ENCODE peak calls at places on chromosome 6, in five cellular contexts. G is progenitor cell of endocrine pancreas, T is GM23338, L is colonic mucosa, F is PC-3. A is an unnamed sample.

GRCh38 chr6:15754035-15754705 is 91.3 kb upstream of the DTNBP1 start:
- DNase-seq in L (no peak), F (peak), G (no peak), T (peak), A (no peak)

GRCh38 chr6:143368426-143368825 is 82.1 kb downstream of the ADAT2 start:
- DNase-seq in F (peak), G (no peak), L (no peak), T (no peak), A (peak)

GRCh38 chr6:90144396-90144795 is 152.2 kb downstream of the BACH2 start:
- DNase-seq in L (no peak), G (no peak), T (no peak), F (peak), A (peak)

GRCh38 chr6:161079566-161080262 is 88.1 kb downstream of the MAP3K4 start:
- DNase-seq in L (no peak), T (no peak), F (peak), G (no peak), A (no peak)

GRCh38 chr6:161273356-161273751 is 507 bp downstream of the AGPAT4 start:
- DNase-seq in G (no peak), L (no peak), F (peak), T (no peak), A (peak)

GRCh38 chr6:43722920-43723565 is 35.5 kb upstream of the MRPS18A start:
- DNase-seq in G (no peak), T (no peak), F (no peak), L (no peak), A (no peak)

GRCh38 chr6:113707194-113707593 is 150.0 kb upstream of the MARCKS start:
- DNase-seq in G (no peak), L (no peak), F (no peak), T (peak), A (no peak)

GRCh38 chr6:156832166-156832743 is 55.1 kb downstream of the ARID1B start:
- DNase-seq in G (no peak), T (no peak), L (no peak), F (peak), A (peak)

GRCh38 chr6:47308674-47309325 is 905 bp downstream of the TNFRSF21 start:
- DNase-seq in L (peak), G (peak), F (peak), T (peak), A (no peak)

GRCh38 chr6:163226836-163227485 is 187.6 kb upstream of the QKI start:
- DNase-seq in F (peak), G (no peak), T (no peak), L (no peak), A (no peak)

GRCh38 chr6:92820531-92820930 is 598.8 kb downstream of the EPHA7 start:
- DNase-seq in F (no peak), G (no peak), L (no peak), T (no peak), A (no peak)

GRCh38 chr6:13695217-13695616 is 16.4 kb downstream of the RANBP9 start:
- DNase-seq in F (no peak), L (no peak), T (no peak), G (no peak), A (no peak)

GRCh38 chr6:9675122-9675521 is 739.8 kb downstream of the TFAP2A start:
- DNase-seq in T (no peak), L (no peak), F (no peak), G (no peak), A (no peak)

GRCh38 chr6:21037453-21037852 is 503.2 kb downstream of the CDKAL1 start:
- DNase-seq in F (no peak), G (no peak), T (no peak), L (no peak), A (peak)

GRCh38 chr6:156977527-156978291 is 200.5 kb downstream of the ARID1B start:
- DNase-seq in T (no peak), G (no peak), F (no peak), L (no peak), A (no peak)

GRCh38 chr6:135932651-135933050 is 81.2 kb downstream of the PDE7B start:
- DNase-seq in F (peak), T (no peak), G (no peak), L (no peak), A (no peak)

GRCh38 chr6:26311012-26311384 is 54.0 kb upstream of the BTN3A2 start:
- DNase-seq in G (no peak), F (peak), T (peak), L (peak), A (peak)

GRCh38 chr6:135440087-135440792 is 57.3 kb downstream of the AHI1 start:
- DNase-seq in G (no peak), L (no peak), F (no peak), T (no peak), A (peak)

GRCh38 chr6:10740061-10740460 is 7.5 kb upstream of the TMEM14B start:
- DNase-seq in T (no peak), F (no peak), L (no peak), G (no peak), A (no peak)

GRCh38 chr6:41373367-41373918 is 38.0 kb downstream of the NCR2 start:
- DNase-seq in L (no peak), F (no peak), T (no peak), G (no peak), A (no peak)

GRCh38 chr6:41370488-41371111 is 35.2 kb downstream of the NCR2 start:
- DNase-seq in T (peak), G (no peak), F (peak), L (no peak), A (no peak)

GRCh38 chr6:41372526-41373366 is 37.3 kb downstream of the NCR2 start:
- DNase-seq in T (peak), L (no peak), G (peak), F (no peak), A (no peak)

GRCh38 chr6:41371992-41372525 is 36.7 kb downstream of the NCR2 start:
- DNase-seq in G (no peak), T (peak), L (no peak), F (no peak), A (no peak)

GRCh38 chr6:41371461-41371991 is 36.1 kb downstream of the NCR2 start:
- DNase-seq in F (no peak), L (peak), G (peak), T (peak), A (no peak)
- TF ChIP-seq CTCF in F (no peak), L (no peak), G (peak), T (peak), A (no peak)

DNA sequence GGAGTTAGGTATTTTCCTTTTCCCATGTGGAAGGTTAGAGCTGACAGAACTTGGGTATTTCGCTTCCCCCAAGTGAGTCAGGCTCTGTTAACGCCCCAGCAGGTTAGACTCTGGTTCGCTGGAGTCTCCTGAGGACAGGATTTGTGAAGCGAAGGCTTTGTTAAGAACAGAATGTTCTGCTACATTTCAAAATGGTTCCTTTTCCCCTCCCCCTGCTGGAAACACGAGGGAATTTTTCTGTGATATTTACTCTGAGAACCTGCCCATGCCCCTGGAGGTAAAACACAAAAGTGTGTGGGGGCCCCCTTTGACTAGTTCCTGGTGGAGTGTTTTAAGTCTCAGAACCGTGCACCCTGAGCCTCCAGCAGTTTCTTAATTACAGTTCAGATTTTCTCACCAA is 731.4 kb upstream of the CITED2 start:
- DNase-seq in T (peak), L (no peak), F (peak), G (no peak), A (peak)
- TF ChIP-seq CTCF in T (peak), L (peak), F (peak), G (peak), A (peak)

GRCh38 chr6:130525378-130525777 is 159.6 kb downstream of the TMEM200A start:
- DNase-seq in F (no peak), L (no peak), T (no peak), G (no peak), A (peak)

GRCh38 chr6:130520801-130521200 is 155.0 kb downstream of the TMEM200A start:
- DNase-seq in L (no peak), T (no peak), F (no peak), G (no peak), A (no peak)

GRCh38 chr6:130526466-130526865 is 160.6 kb downstream of the TMEM200A start:
- DNase-seq in T (no peak), L (no peak), F (no peak), G (no peak), A (peak)

GRCh38 chr6:130527173-130527572 is 161.4 kb downstream of the TMEM200A start:
- DNase-seq in F (no peak), T (no peak), L (no peak), G (no peak), A (peak)

GRCh38 chr6:130524552-130524951 is 158.7 kb downstream of the TMEM200A start:
- DNase-seq in F (no peak), L (no peak), G (no peak), T (peak), A (peak)
- TF ChIP-seq CTCF in F (no peak), L (no peak), G (no peak), T (no peak), A (no peak)

DNA sequence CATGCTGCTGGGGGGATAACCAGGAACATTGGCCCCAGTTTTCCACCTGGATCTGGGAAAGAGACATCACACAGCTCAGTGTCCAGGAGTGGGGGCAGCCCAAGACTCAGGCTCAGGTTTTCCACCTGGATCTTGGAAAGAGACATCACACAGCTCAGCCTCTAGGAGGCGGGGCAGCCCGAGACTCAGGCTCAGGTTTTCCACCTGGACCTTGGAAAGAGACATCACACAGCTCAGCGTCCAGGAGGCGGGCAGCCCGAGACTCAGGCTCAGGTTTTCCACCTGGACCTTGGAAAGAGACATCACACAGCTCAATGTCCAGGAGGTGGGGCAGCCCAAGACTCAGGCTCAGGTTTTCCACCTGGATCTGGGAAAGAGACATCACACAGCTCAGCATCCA is 361.6 kb downstream of the THBS2 start:
- DNase-seq in T (peak), L (no peak), F (peak), G (no peak), A (no peak)
- TF ChIP-seq CTCF in T (peak), L (no peak), F (no peak), G (no peak), A (no peak)

GRCh38 chr6:55937227-55937626 is 61.8 kb upstream of the BMP5 start:
- DNase-seq in G (no peak), F (no peak), T (no peak), L (no peak), A (no peak)

GRCh38 chr6:55943329-55943728 is 67.9 kb upstream of the BMP5 start:
- DNase-seq in G (no peak), T (no peak), F (no peak), L (no peak), A (no peak)

GRCh38 chr6:55941713-55942112 is 66.3 kb upstream of the BMP5 start:
- DNase-seq in G (no peak), F (peak), L (no peak), T (peak), A (no peak)
- TF ChIP-seq CTCF in G (peak), F (peak), L (no peak), T (peak), A (no peak)

GRCh38 chr6:32153252-32153834 is 598 bp upstream of the PPT2 start:
- DNase-seq in T (peak), G (peak), L (peak), F (peak), A (no peak)
- TF ChIP-seq CTCF in T (no peak), G (peak), L (no peak), F (no peak), A (no peak)

A was measured in GM12865.